ENCODE peak calls at places on chromosomes 12 and 14, in four cellular contexts. M is A549, K is K562, V is GM12878. P is an unnamed sample.

GRCh38 chr12:114240288-114240687 is 165.7 kb downstream of the TBX5 start:
- DNase-seq in K (no peak), V (no peak), M (no peak), P (no peak)

GRCh38 chr14:33699300-33699699 is 251.6 kb downstream of the EGLN3 start:
- DNase-seq in K (no peak), M (no peak), V (no peak), P (no peak)

GRCh38 chr12:82745807-82746206 is 59.1 kb downstream of the TMTC2 start:
- DNase-seq in K (no peak), V (no peak), M (no peak), P (no peak)

GRCh38 chr14:105844047-105844630 is 317.8 kb downstream of the TMEM121 start:
- DNase-seq in V (no peak), M (no peak), K (no peak), P (no peak)

GRCh38 chr14:76771432-76771980 is 10.2 kb downstream of the VASH1 start:
- DNase-seq in M (no peak), V (no peak), K (no peak), P (no peak)

GRCh38 chr14:95157987-95158712 is 821 bp upstream of the DICER1 start:
- DNase-seq in M (peak), V (no peak), K (peak), P (no peak)

GRCh38 chr14:24417832-24418491 is 11.5 kb downstream of the CBLN3 start:
- DNase-seq in K (no peak), M (no peak), V (no peak), P (no peak)

GRCh38 chr14:66360526-66360925 is 125.6 kb upstream of the CCDC196 start:
- DNase-seq in K (no peak), M (no peak), V (no peak), P (no peak)

GRCh38 chr14:91061309-91061887 is 957 bp upstream of the RPS6KA5 start:
- DNase-seq in V (no peak), K (no peak), M (no peak), P (no peak)

GRCh38 chr12:6952860-6953416 is 1.8 kb downstream of the PTPN6 start:
- DNase-seq in K (no peak), V (no peak), M (no peak), P (no peak)

GRCh38 chr14:73025544-73025943 is 1.4 kb downstream of the ZFYVE1 start:
- DNase-seq in K (no peak), V (no peak), M (peak), P (peak)

GRCh38 chr14:42673963-42674362 is 1067.3 kb downstream of the LRFN5 start:
- DNase-seq in V (no peak), M (no peak), K (no peak), P (no peak)

GRCh38 chr12:132063491-132063890 is 80.6 kb downstream of the DDX51 start:
- DNase-seq in V (no peak), M (no peak), K (no peak), P (no peak)

GRCh38 chr14:57245941-57246340 is 22.8 kb downstream of the EXOC5 start:
- DNase-seq in M (no peak), V (no peak), K (no peak), P (no peak)

GRCh38 chr12:132729541-132730320 is 19.1 kb downstream of the PGAM5 start:
- DNase-seq in V (no peak), M (peak), K (no peak), P (no peak)

GRCh38 chr12:6916426-6917200 is 2.2 kb downstream of the ENO2 start:
- DNase-seq in K (no peak), M (no peak), V (no peak), P (no peak)

DNA sequence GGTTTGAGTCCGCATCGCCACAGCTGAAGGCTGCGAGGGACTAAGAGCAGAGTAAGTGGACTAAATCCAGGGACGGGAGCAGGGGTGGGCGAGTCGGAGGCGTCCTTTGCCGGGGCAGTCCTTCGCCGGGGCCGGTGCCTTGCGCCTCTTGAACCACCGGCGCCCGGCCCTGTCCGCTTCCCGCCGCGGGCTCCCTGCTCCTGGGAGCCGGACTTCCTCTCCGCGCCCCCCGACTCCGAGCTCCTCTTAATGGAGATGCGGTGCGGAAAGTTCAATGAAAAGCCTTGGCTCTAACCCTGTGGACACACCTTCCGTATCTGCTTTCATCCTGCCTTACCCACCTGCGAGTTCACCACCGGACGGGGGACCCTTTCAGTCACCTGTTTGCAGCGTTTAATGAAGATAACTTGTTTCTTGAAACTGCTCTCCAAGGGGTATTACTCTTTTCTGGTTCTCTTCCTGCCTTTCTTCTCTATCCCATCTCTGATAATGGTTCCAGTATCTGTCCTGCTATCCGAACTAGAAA is 453 bp downstream of the FGFR1OP2 start:
- DNase-seq in K (no peak), V (no peak), M (no peak), P (no peak)
- TF ChIP-seq ELK1 in K (no peak), V (no peak), M (no peak), P (no peak)

GRCh38 chr12:53824001-53824716 is 72.4 kb upstream of the CISTR start:
- DNase-seq in K (no peak), V (no peak), M (no peak), P (no peak)

GRCh38 chr12:53827306-53827705 is 75.5 kb upstream of the CISTR start:
- DNase-seq in K (no peak), M (no peak), V (no peak), P (no peak)

GRCh38 chr12:53828598-53828997 is 76.8 kb upstream of the CISTR start:
- DNase-seq in K (no peak), V (no peak), M (peak), P (no peak)

GRCh38 chr12:53829130-53829529 is 77.4 kb upstream of the CISTR start:
- DNase-seq in V (no peak), M (no peak), K (no peak), P (no peak)

DNA sequence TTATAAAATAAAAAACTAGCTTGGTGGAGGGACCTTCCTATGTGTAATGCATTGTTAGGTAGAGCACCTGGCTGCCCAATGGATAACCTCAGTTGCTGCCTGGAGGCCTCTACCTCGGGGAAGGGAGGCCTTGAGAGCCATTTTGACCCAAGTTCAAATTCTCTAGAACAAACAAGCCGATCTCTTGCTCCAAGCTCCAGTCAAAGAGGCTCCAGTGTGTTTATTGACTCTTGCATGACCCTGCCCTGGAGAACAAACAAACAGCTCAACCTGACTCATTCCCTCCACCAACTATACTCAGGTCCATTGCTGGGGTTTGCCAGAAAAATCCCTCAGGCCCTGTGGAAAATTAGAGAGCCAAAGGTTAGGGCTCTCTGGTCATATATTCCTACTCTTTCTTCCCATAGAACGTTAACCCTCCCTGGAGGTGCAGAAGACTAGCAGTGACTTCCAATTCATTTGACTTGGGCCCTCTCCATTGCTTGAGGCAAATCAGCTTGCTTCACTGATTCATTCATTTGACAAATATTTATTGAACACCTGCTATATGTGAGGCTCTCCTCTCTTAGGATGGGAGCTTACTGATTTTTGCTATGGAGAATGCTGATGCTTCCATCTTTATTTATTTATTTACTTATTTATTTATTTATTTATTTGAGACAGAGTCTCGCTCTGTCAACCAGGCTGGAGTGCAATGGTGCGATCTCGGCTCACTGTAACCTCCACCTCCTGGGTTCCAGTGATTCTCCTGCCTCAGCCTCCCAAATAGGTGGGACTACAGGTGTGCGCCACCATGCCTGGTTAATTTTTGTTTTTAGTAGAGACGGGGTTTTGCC is 73.7 kb upstream of the CISTR start:
- DNase-seq in K (no peak), V (no peak), M (peak), P (peak)
- TF ChIP-seq ELK1 in K (no peak), V (no peak), M (no peak), P (no peak)

GRCh38 chr14:100981808-100982207 is 78.3 kb upstream of the RTL1 start:
- DNase-seq in K (no peak), V (no peak), M (peak), P (peak)
- TF ChIP-seq ELK1 in K (no peak), V (no peak), M (no peak), P (no peak)

DNA sequence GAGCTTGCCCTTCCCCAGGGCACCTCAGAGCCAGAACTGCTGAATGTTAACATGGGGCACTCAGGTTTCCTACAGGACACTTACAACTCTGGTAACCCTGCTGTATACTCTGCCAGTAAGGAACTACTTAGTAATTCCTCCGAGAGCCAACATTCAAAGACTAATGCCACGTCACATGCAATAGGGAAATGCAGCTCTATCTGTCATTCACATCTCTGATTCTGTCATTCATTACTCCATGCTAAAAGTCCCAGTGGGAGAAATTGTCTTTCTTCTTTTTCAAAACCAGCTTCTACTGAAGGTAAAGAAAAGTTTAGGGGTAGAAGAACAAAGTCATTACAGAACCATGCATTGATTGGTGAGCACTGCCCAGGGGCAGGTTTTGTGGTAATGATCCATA is 189.2 kb downstream of the DAD1 start:
- DNase-seq in V (no peak), K (no peak), M (no peak), P (no peak)
- TF ChIP-seq ELK1 in V (no peak), K (no peak), M (no peak), P (no peak)

GRCh38 chr12:81224626-81225025 is 146.7 kb downstream of the ACSS3 start:
- DNase-seq in M (no peak), V (no peak), K (no peak), P (no peak)

GRCh38 chr12:81221681-81222080 is 143.8 kb downstream of the ACSS3 start:
- DNase-seq in M (no peak), K (no peak), V (no peak), P (no peak)

GRCh38 chr12:81222841-81223595 is 145.1 kb downstream of the ACSS3 start:
- DNase-seq in M (no peak), K (no peak), V (no peak), P (peak)
- TF ChIP-seq ELK1 in M (no peak), K (no peak), V (no peak), P (no peak)

GRCh38 chr12:57632898-57633825 is at the start of gene B4GALNT1:
- DNase-seq in M (peak), V (no peak), K (peak), P (peak)
- TF ChIP-seq ELK1 in M (no peak), V (no peak), K (no peak), P (no peak)

DNA sequence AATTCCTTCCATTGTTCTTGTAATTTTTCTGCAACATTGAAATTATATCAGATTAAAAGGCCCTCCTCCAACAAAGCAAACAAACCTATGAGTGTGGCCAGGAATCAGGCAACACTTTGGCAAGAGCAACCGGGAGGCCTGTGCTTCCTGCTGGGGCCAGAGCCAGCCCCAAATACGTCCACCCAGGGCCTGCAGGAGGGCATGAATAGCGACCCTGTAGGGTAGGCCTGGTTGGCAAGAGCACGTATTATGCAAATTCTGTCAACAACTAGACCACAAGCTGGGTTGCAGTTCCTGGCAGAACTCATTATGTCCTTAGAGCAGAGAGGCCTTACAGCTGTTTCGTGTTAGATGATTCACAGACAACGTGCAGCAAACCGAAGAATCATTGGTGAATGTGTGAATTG is 26.9 kb upstream of the LGALS3 start:
- DNase-seq in V (peak), K (no peak), M (peak), P (peak)
- TF ChIP-seq ELK1 in V (no peak), K (no peak), M (no peak), P (no peak)

GRCh38 chr12:116538682-116539264 is 20.4 kb upstream of the MAP1LC3B2 start:
- DNase-seq in V (no peak), M (no peak), K (no peak), P (no peak)

GRCh38 chr12:116540617-116541152 is 18.5 kb upstream of the MAP1LC3B2 start:
- DNase-seq in V (no peak), K (no peak), M (no peak), P (no peak)

GRCh38 chr12:116541547-116542344 is 17.4 kb upstream of the MAP1LC3B2 start:
- DNase-seq in K (no peak), V (no peak), M (no peak), P (no peak)

GRCh38 chr12:116539361-116539771 is 19.8 kb upstream of the MAP1LC3B2 start:
- DNase-seq in V (no peak), M (peak), K (no peak), P (peak)

GRCh38 chr12:116539905-116540482 is 19.2 kb upstream of the MAP1LC3B2 start:
- DNase-seq in M (no peak), K (no peak), V (no peak), P (peak)
- TF ChIP-seq ELK1 in M (no peak), K (no peak), V (no peak), P (no peak)

P was measured in IMR-90.